ENCODE peak calls at places on chromosomes 3 and 15, in ten cellular contexts. A is pancreas; Z is DMS 273 treated with DMSO at 0.1 percent for 48 hours; H is T-cell; O is naive thymus-derived CD8-positive, alpha-beta T cell; T is AG04450; M is memory B cell; B is pulmonary artery endothelial cell; Y is GM06990; X is stimulated activated CD4-positive, alpha-beta T cell treated with anti-CD3 and anti-CD28 coated beads, Interleukin-15, amount 100 ng/mL, for 1 hour. U is an unnamed sample.

GRCh38 chr3:43363621-43364266 is 77.4 kb downstream of the SNRK start:
- DNase-seq in B (no peak), T (peak; percentile 38), H (no peak), A (no peak), Z (no peak), X (no peak), Y (no peak), O (no peak), M (no peak), U (no peak)

GRCh38 chr3:123281929-123282328 is 80.2 kb downstream of the SEC22A start:
- DNase-seq in X (no peak), Y (no peak), A (no peak), M (no peak), T (no peak), B (no peak), O (no peak), H (no peak), Z (no peak), U (no peak)

GRCh38 chr3:100641471-100642032 is 32.2 kb downstream of the ADGRG7 start:
- DNase-seq in A (no peak), Y (peak; percentile 14), H (no peak), O (no peak), M (no peak), X (no peak), T (no peak), B (no peak), Z (no peak), U (no peak)

GRCh38 chr15:44537728-44538240 is 837 bp downstream of the EIF3J start:
- DNase-seq in X (no peak), Y (no peak), H (no peak), O (no peak), B (no peak), A (no peak), Z (no peak), M (no peak), T (no peak), U (no peak)

GRCh38 chr15:92733934-92734521 is 78.5 kb upstream of the FAM174B start:
- DNase-seq in Y (no peak), H (no peak), X (no peak), B (no peak), T (no peak), Z (peak; percentile 22), M (no peak), A (no peak), O (no peak), U (peak; percentile 51)

GRCh38 chr3:63351159-63352007 is 73.3 kb downstream of the SYNPR start:
- DNase-seq in H (no peak), M (no peak), A (no peak), Y (no peak), O (no peak), T (peak; percentile 24), Z (no peak), X (no peak), B (peak; percentile 32), U (no peak)

GRCh38 chr3:141279074-141279945 is 47.7 kb downstream of the PXYLP1 start:
- DNase-seq in Z (peak; percentile 21), Y (no peak), H (no peak), T (no peak), A (no peak), X (no peak), B (no peak), O (no peak), M (no peak), U (no peak)

GRCh38 chr15:69760890-69761568 is 308.4 kb downstream of the RPLP1 start:
- DNase-seq in Y (peak; percentile 66), H (peak; percentile 70), B (peak; percentile 91), M (no peak), O (peak; percentile 35), A (no peak), T (peak; percentile 93), Z (no peak), X (peak; percentile 71), U (no peak)

GRCh38 chr3:138188013-138188352 is 882 bp downstream of the ARMC8 start:
- DNase-seq in X (no peak), M (no peak), Y (no peak), A (no peak), B (no peak), T (no peak), H (no peak), Z (no peak), O (no peak), U (no peak)

GRCh38 chr15:62641782-62642181 is 400.8 kb upstream of the TPM1 start:
- DNase-seq in X (no peak), A (no peak), O (no peak), Y (no peak), T (no peak), H (no peak), Z (no peak), B (no peak), M (no peak), U (no peak)